ENCODE peak calls at places on chromosomes 16 and 17, in seven cellular contexts. One of them, this sample, is unnamed.

GRCh38 chr16:24844101-24845030 is 1.4 kb upstream of the SLC5A11 start:
- DNase-seq in SK-N-SH: no peak
- DNase-seq in AG10803: no peak
- DNase-seq in CD4-positive, CD25-positive, alpha-beta regulatory T cell: peak
- DNase-seq in sigmoid colon: no peak
- DNase-seq in IMR-90: peak
- DNase-seq in choroid plexus epithelial cell: no peak
- DNase-seq in this sample: no peak

GRCh38 chr16:8996891-8997290 is 33.2 kb upstream of the USP7 start:
- DNase-seq in SK-N-SH: peak
- DNase-seq in AG10803: no peak
- DNase-seq in CD4-positive, CD25-positive, alpha-beta regulatory T cell: no peak
- DNase-seq in sigmoid colon: no peak
- DNase-seq in IMR-90: no peak
- DNase-seq in choroid plexus epithelial cell: no peak
- DNase-seq in this sample: no peak

GRCh38 chr17:58965221-58965620 is 141.5 kb downstream of the TRIM37 start:
- DNase-seq in SK-N-SH: no peak
- DNase-seq in AG10803: no peak
- DNase-seq in CD4-positive, CD25-positive, alpha-beta regulatory T cell: no peak
- DNase-seq in sigmoid colon: no peak
- DNase-seq in IMR-90: no peak
- DNase-seq in choroid plexus epithelial cell: no peak
- DNase-seq in this sample: no peak

GRCh38 chr16:72530434-72530833 is 358.5 kb upstream of the PMFBP1 start:
- DNase-seq in SK-N-SH: no peak
- DNase-seq in AG10803: peak
- DNase-seq in CD4-positive, CD25-positive, alpha-beta regulatory T cell: no peak
- DNase-seq in sigmoid colon: no peak
- DNase-seq in IMR-90: peak
- DNase-seq in choroid plexus epithelial cell: peak
- DNase-seq in this sample: no peak

GRCh38 chr17:80895366-80895765 is 96.3 kb upstream of the CHMP6 start:
- DNase-seq in SK-N-SH: no peak
- DNase-seq in AG10803: no peak
- DNase-seq in CD4-positive, CD25-positive, alpha-beta regulatory T cell: peak
- DNase-seq in sigmoid colon: no peak
- DNase-seq in IMR-90: no peak
- DNase-seq in choroid plexus epithelial cell: no peak
- DNase-seq in this sample: no peak

GRCh38 chr17:51630101-51630671 is 369.8 kb downstream of the UTP18 start:
- DNase-seq in SK-N-SH: no peak
- DNase-seq in AG10803: no peak
- DNase-seq in CD4-positive, CD25-positive, alpha-beta regulatory T cell: no peak
- DNase-seq in sigmoid colon: no peak
- DNase-seq in IMR-90: no peak
- DNase-seq in choroid plexus epithelial cell: no peak
- DNase-seq in this sample: no peak

GRCh38 chr17:45296003-45296832 is 20.6 kb downstream of the MAP3K14 start:
- DNase-seq in SK-N-SH: no peak
- DNase-seq in AG10803: no peak
- DNase-seq in CD4-positive, CD25-positive, alpha-beta regulatory T cell: no peak
- DNase-seq in sigmoid colon: no peak
- DNase-seq in IMR-90: peak
- DNase-seq in choroid plexus epithelial cell: no peak
- DNase-seq in this sample: no peak

GRCh38 chr16:3729161-3730112 is 12.1 kb upstream of the TRAP1 start:
- DNase-seq in SK-N-SH: no peak
- DNase-seq in AG10803: no peak
- DNase-seq in CD4-positive, CD25-positive, alpha-beta regulatory T cell: no peak
- DNase-seq in sigmoid colon: no peak
- DNase-seq in IMR-90: no peak
- DNase-seq in choroid plexus epithelial cell: no peak
- DNase-seq in this sample: no peak

GRCh38 chr16:86942469-86943175 is 364.3 kb downstream of the FOXL1 start:
- DNase-seq in SK-N-SH: no peak
- DNase-seq in AG10803: peak
- DNase-seq in CD4-positive, CD25-positive, alpha-beta regulatory T cell: no peak
- DNase-seq in sigmoid colon: no peak
- DNase-seq in IMR-90: no peak
- DNase-seq in choroid plexus epithelial cell: peak
- DNase-seq in this sample: no peak

GRCh38 chr17:72937687-72938086 is 154.8 kb downstream of the SLC39A11 start:
- DNase-seq in SK-N-SH: no peak
- DNase-seq in AG10803: no peak
- DNase-seq in CD4-positive, CD25-positive, alpha-beta regulatory T cell: no peak
- DNase-seq in sigmoid colon: no peak
- DNase-seq in IMR-90: no peak
- DNase-seq in choroid plexus epithelial cell: no peak
- DNase-seq in this sample: no peak

GRCh38 chr17:26775219-26775822 is 518.6 kb upstream of the WSB1 start:
- DNase-seq in SK-N-SH: no peak
- DNase-seq in AG10803: no peak
- DNase-seq in CD4-positive, CD25-positive, alpha-beta regulatory T cell: no peak
- DNase-seq in sigmoid colon: no peak
- DNase-seq in IMR-90: no peak
- DNase-seq in choroid plexus epithelial cell: no peak
- DNase-seq in this sample: no peak

GRCh38 chr16:21708533-21709115 is 44.9 kb downstream of the OTOA start:
- DNase-seq in SK-N-SH: peak
- DNase-seq in AG10803: peak
- DNase-seq in CD4-positive, CD25-positive, alpha-beta regulatory T cell: peak
- DNase-seq in sigmoid colon: peak
- DNase-seq in IMR-90: peak
- DNase-seq in choroid plexus epithelial cell: peak
- DNase-seq in this sample: peak

GRCh38 chr17:53313746-53314145 is 509.0 kb upstream of the KIF2B start:
- DNase-seq in SK-N-SH: no peak
- DNase-seq in AG10803: no peak
- DNase-seq in CD4-positive, CD25-positive, alpha-beta regulatory T cell: no peak
- DNase-seq in sigmoid colon: no peak
- DNase-seq in IMR-90: no peak
- DNase-seq in choroid plexus epithelial cell: no peak
- DNase-seq in this sample: peak

GRCh38 chr17:36703860-36704266 is 102.5 kb downstream of the MRM1 start:
- DNase-seq in SK-N-SH: peak
- DNase-seq in AG10803: no peak
- DNase-seq in CD4-positive, CD25-positive, alpha-beta regulatory T cell: peak
- DNase-seq in sigmoid colon: no peak
- DNase-seq in IMR-90: peak
- DNase-seq in choroid plexus epithelial cell: peak
- DNase-seq in this sample: no peak

GRCh38 chr17:81518785-81519283 is 6.2 kb upstream of the ACTG1 start:
- DNase-seq in SK-N-SH: no peak
- DNase-seq in AG10803: no peak
- DNase-seq in CD4-positive, CD25-positive, alpha-beta regulatory T cell: no peak
- DNase-seq in sigmoid colon: no peak
- DNase-seq in IMR-90: no peak
- DNase-seq in choroid plexus epithelial cell: no peak
- DNase-seq in this sample: no peak

GRCh38 chr17:57606111-57606875 is 138.8 kb downstream of the CCDC182 start:
- DNase-seq in SK-N-SH: no peak
- DNase-seq in AG10803: no peak
- DNase-seq in CD4-positive, CD25-positive, alpha-beta regulatory T cell: no peak
- DNase-seq in sigmoid colon: no peak
- DNase-seq in IMR-90: no peak
- DNase-seq in choroid plexus epithelial cell: no peak
- DNase-seq in this sample: no peak

GRCh38 chr16:21666772-21667171 is 3.0 kb downstream of the OTOA start:
- DNase-seq in SK-N-SH: peak
- DNase-seq in AG10803: no peak
- DNase-seq in CD4-positive, CD25-positive, alpha-beta regulatory T cell: no peak
- DNase-seq in sigmoid colon: no peak
- DNase-seq in IMR-90: no peak
- DNase-seq in choroid plexus epithelial cell: no peak
- DNase-seq in this sample: no peak

GRCh38 chr16:11670171-11671131 is 2.2 kb downstream of the SNN start:
- DNase-seq in SK-N-SH: no peak
- DNase-seq in AG10803: no peak
- DNase-seq in CD4-positive, CD25-positive, alpha-beta regulatory T cell: peak
- DNase-seq in sigmoid colon: no peak
- DNase-seq in IMR-90: no peak
- DNase-seq in choroid plexus epithelial cell: no peak
- DNase-seq in this sample: no peak

GRCh38 chr17:7058831-7059447 is 15.0 kb upstream of the SLC16A11 start:
- DNase-seq in SK-N-SH: no peak
- DNase-seq in AG10803: no peak
- DNase-seq in CD4-positive, CD25-positive, alpha-beta regulatory T cell: no peak
- DNase-seq in sigmoid colon: no peak
- DNase-seq in IMR-90: peak
- DNase-seq in choroid plexus epithelial cell: peak
- DNase-seq in this sample: no peak

GRCh38 chr17:78414178-78415162 is 36.0 kb downstream of the PGS1 start:
- DNase-seq in SK-N-SH: no peak
- DNase-seq in AG10803: no peak
- DNase-seq in CD4-positive, CD25-positive, alpha-beta regulatory T cell: peak
- DNase-seq in sigmoid colon: no peak
- DNase-seq in IMR-90: no peak
- DNase-seq in choroid plexus epithelial cell: no peak
- DNase-seq in this sample: no peak

GRCh38 chr17:48647103-48647963 is 21.2 kb upstream of the HOXB9 start:
- DNase-seq in SK-N-SH: peak
- DNase-seq in AG10803: peak
- DNase-seq in CD4-positive, CD25-positive, alpha-beta regulatory T cell: no peak
- DNase-seq in sigmoid colon: no peak
- DNase-seq in IMR-90: no peak
- DNase-seq in choroid plexus epithelial cell: peak
- DNase-seq in this sample: no peak

GRCh38 chr17:46108550-46109110 is 84.6 kb downstream of the KANSL1 start:
- DNase-seq in SK-N-SH: no peak
- DNase-seq in AG10803: no peak
- DNase-seq in CD4-positive, CD25-positive, alpha-beta regulatory T cell: no peak
- DNase-seq in sigmoid colon: no peak
- DNase-seq in IMR-90: no peak
- DNase-seq in choroid plexus epithelial cell: no peak
- DNase-seq in this sample: no peak

GRCh38 chr17:29176500-29177351 is 3.5 kb downstream of the MYO18A start:
- DNase-seq in SK-N-SH: peak
- DNase-seq in AG10803: no peak
- DNase-seq in CD4-positive, CD25-positive, alpha-beta regulatory T cell: peak
- DNase-seq in sigmoid colon: peak
- DNase-seq in IMR-90: peak
- DNase-seq in choroid plexus epithelial cell: peak
- DNase-seq in this sample: no peak

GRCh38 chr16:27444470-27444869 is 42.5 kb downstream of the IL21R start:
- DNase-seq in SK-N-SH: no peak
- DNase-seq in AG10803: no peak
- DNase-seq in CD4-positive, CD25-positive, alpha-beta regulatory T cell: no peak
- DNase-seq in sigmoid colon: peak
- DNase-seq in IMR-90: no peak
- DNase-seq in choroid plexus epithelial cell: no peak
- DNase-seq in this sample: no peak

GRCh38 chr17:69434164-69434579 is 19.7 kb downstream of the MAP2K6 start:
- DNase-seq in SK-N-SH: no peak
- DNase-seq in AG10803: no peak
- DNase-seq in CD4-positive, CD25-positive, alpha-beta regulatory T cell: no peak
- DNase-seq in sigmoid colon: no peak
- DNase-seq in IMR-90: peak
- DNase-seq in choroid plexus epithelial cell: peak
- DNase-seq in this sample: peak

GRCh38 chr16:65601781-65602180 is 479.9 kb upstream of the CDH11 start:
- DNase-seq in SK-N-SH: no peak
- DNase-seq in AG10803: peak
- DNase-seq in CD4-positive, CD25-positive, alpha-beta regulatory T cell: no peak
- DNase-seq in sigmoid colon: no peak
- DNase-seq in IMR-90: no peak
- DNase-seq in choroid plexus epithelial cell: peak
- DNase-seq in this sample: no peak
- H3K4me3 ChIP-seq in SK-N-SH: no peak
- H3K4me3 ChIP-seq in AG10803: no peak
- H3K4me3 ChIP-seq in CD4-positive, CD25-positive, alpha-beta regulatory T cell: no peak
- H3K4me3 ChIP-seq in sigmoid colon: no peak
- H3K4me3 ChIP-seq in IMR-90: no peak
- H3K4me3 ChIP-seq in choroid plexus epithelial cell: no peak
- H3K4me3 ChIP-seq in this sample: no peak

GRCh38 chr17:3974138-3974687 is 10.0 kb upstream of the ATP2A3 start:
- DNase-seq in SK-N-SH: peak
- DNase-seq in AG10803: no peak
- DNase-seq in CD4-positive, CD25-positive, alpha-beta regulatory T cell: no peak
- DNase-seq in sigmoid colon: no peak
- DNase-seq in IMR-90: no peak
- DNase-seq in choroid plexus epithelial cell: no peak
- DNase-seq in this sample: no peak
- H3K4me3 ChIP-seq in SK-N-SH: no peak
- H3K4me3 ChIP-seq in AG10803: no peak
- H3K4me3 ChIP-seq in CD4-positive, CD25-positive, alpha-beta regulatory T cell: no peak
- H3K4me3 ChIP-seq in sigmoid colon: no peak
- H3K4me3 ChIP-seq in IMR-90: no peak
- H3K4me3 ChIP-seq in choroid plexus epithelial cell: no peak
- H3K4me3 ChIP-seq in this sample: no peak

GRCh38 chr16:51390877-51391276 is 239.8 kb upstream of the SALL1 start:
- DNase-seq in SK-N-SH: no peak
- DNase-seq in AG10803: no peak
- DNase-seq in CD4-positive, CD25-positive, alpha-beta regulatory T cell: no peak
- DNase-seq in sigmoid colon: no peak
- DNase-seq in IMR-90: no peak
- DNase-seq in choroid plexus epithelial cell: no peak
- DNase-seq in this sample: no peak
- H3K4me3 ChIP-seq in SK-N-SH: no peak
- H3K4me3 ChIP-seq in AG10803: no peak
- H3K4me3 ChIP-seq in CD4-positive, CD25-positive, alpha-beta regulatory T cell: no peak
- H3K4me3 ChIP-seq in sigmoid colon: no peak
- H3K4me3 ChIP-seq in IMR-90: no peak
- H3K4me3 ChIP-seq in choroid plexus epithelial cell: no peak
- H3K4me3 ChIP-seq in this sample: no peak

GRCh38 chr17:40068917-40069750 is 6.4 kb downstream of the THRA start:
- DNase-seq in SK-N-SH: peak
- DNase-seq in AG10803: peak
- DNase-seq in CD4-positive, CD25-positive, alpha-beta regulatory T cell: peak
- DNase-seq in sigmoid colon: peak
- DNase-seq in IMR-90: peak
- DNase-seq in choroid plexus epithelial cell: peak
- DNase-seq in this sample: no peak

GRCh38 chr17:40069751-40070643 is 7.2 kb downstream of the THRA start:
- DNase-seq in SK-N-SH: peak
- DNase-seq in AG10803: no peak
- DNase-seq in CD4-positive, CD25-positive, alpha-beta regulatory T cell: peak
- DNase-seq in sigmoid colon: peak
- DNase-seq in IMR-90: peak
- DNase-seq in choroid plexus epithelial cell: peak
- DNase-seq in this sample: no peak

GRCh38 chr17:40067710-40068109 is 4.9 kb downstream of the THRA start:
- DNase-seq in SK-N-SH: no peak
- DNase-seq in AG10803: no peak
- DNase-seq in CD4-positive, CD25-positive, alpha-beta regulatory T cell: no peak
- DNase-seq in sigmoid colon: no peak
- DNase-seq in IMR-90: no peak
- DNase-seq in choroid plexus epithelial cell: no peak
- DNase-seq in this sample: no peak

GRCh38 chr17:40068129-40068581 is 5.4 kb downstream of the THRA start:
- DNase-seq in SK-N-SH: no peak
- DNase-seq in AG10803: no peak
- DNase-seq in CD4-positive, CD25-positive, alpha-beta regulatory T cell: no peak
- DNase-seq in sigmoid colon: peak
- DNase-seq in IMR-90: no peak
- DNase-seq in choroid plexus epithelial cell: no peak
- DNase-seq in this sample: no peak

DNA sequence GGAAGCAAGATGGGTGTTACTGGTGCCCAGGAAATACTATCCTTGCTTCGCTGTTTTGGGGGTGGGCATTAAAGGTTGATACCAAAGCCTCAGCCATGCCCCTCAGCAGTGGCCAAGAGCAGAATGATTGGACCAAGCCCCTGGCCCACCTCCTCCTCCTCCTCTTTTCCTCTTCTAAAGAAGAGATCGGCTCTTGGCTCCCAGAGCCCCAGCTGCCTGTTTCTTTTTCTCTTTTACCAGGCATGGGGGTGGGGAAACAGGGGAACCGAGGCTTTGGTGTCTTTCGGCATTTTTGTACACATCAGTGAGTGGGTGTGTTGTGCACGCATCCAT is 5.8 kb downstream of the THRA start:
- DNase-seq in SK-N-SH: no peak
- DNase-seq in AG10803: no peak
- DNase-seq in CD4-positive, CD25-positive, alpha-beta regulatory T cell: no peak
- DNase-seq in sigmoid colon: no peak
- DNase-seq in IMR-90: no peak
- DNase-seq in choroid plexus epithelial cell: no peak
- DNase-seq in this sample: no peak
- H3K4me3 ChIP-seq in SK-N-SH: peak
- H3K4me3 ChIP-seq in AG10803: peak
- H3K4me3 ChIP-seq in CD4-positive, CD25-positive, alpha-beta regulatory T cell: peak
- H3K4me3 ChIP-seq in sigmoid colon: peak
- H3K4me3 ChIP-seq in IMR-90: peak
- H3K4me3 ChIP-seq in choroid plexus epithelial cell: peak
- H3K4me3 ChIP-seq in this sample: peak

This sample was measured in epithelial cell of proximal tubule.